ENCODE peak calls at places on chromosomes 16 and 17, in seven cellular contexts. T is activated CD8-positive, alpha-beta T cell treated with anti-CD3 and anti-CD28 coated beads for 36 hours; V is activated naive CD4-positive, alpha-beta T cell; F is BJ; S is progenitor cell of endocrine pancreas; C is nucleus accumbens; K is activated T-cell treated with anti-CD3 and anti-CD28 coated beads, Interleukin-2, amount 50 U/mL, for 72 hours. N is an unnamed sample.
A peak's percentile ranks its signal among the peaks of the same experiment; 100 is the strongest.

GRCh38 chr17:19533718-19534561 is at the start of gene SLC47A1:
- DNase-seq in K (peak; percentile 22), S (no peak), V (peak; percentile 7), T (peak; percentile 11), C (no peak), F (no peak), N (no peak)

GRCh38 chr17:10368561-10368960 is 4.2 kb downstream of the MYH13 start:
- DNase-seq in F (no peak), C (no peak), K (no peak), S (no peak), V (no peak), T (no peak), N (no peak)

GRCh38 chr17:77427471-77427991 is 286.8 kb downstream of the SEC14L1 start:
- DNase-seq in S (no peak), V (no peak), C (no peak), T (no peak), K (no peak), F (no peak), N (no peak)

GRCh38 chr17:40344321-40345160 is 20.0 kb downstream of the GJD3 start:
- DNase-seq in C (no peak), F (no peak), T (no peak), K (no peak), S (no peak), V (no peak), N (peak; percentile 36)

GRCh38 chr16:4094138-4094773 is 22.0 kb downstream of the ADCY9 start:
- DNase-seq in V (no peak), T (no peak), C (no peak), K (no peak), F (no peak), S (no peak), N (no peak)

GRCh38 chr17:17890773-17891759 is 54.3 kb upstream of the SREBF1 start:
- DNase-seq in C (no peak), F (no peak), T (peak; percentile 61), K (peak; percentile 55), V (peak; percentile 13), S (peak; percentile 39), N (peak; percentile 47)

GRCh38 chr17:38738686-38739085 is 8.5 kb downstream of the CISD3 start:
- DNase-seq in V (no peak), F (no peak), S (no peak), C (no peak), T (no peak), K (no peak), N (no peak)

GRCh38 chr17:32015245-32016013 is 8.2 kb downstream of the LRRC37B start:
- DNase-seq in C (no peak), V (no peak), S (no peak), T (no peak), F (no peak), K (no peak), N (no peak)

GRCh38 chr17:6066183-6066948 is 3.8 kb upstream of the WSCD1 start:
- DNase-seq in T (no peak), V (no peak), F (no peak), S (no peak), C (no peak), K (no peak), N (no peak)

GRCh38 chr16:81697321-81697885 is 81.7 kb upstream of the PLCG2 start:
- DNase-seq in S (peak; percentile 20), C (no peak), K (peak; percentile 52), F (no peak), V (peak; percentile 39), T (peak; percentile 64), N (peak; percentile 88)

GRCh38 chr16:86635181-86635580 is 56.8 kb downstream of the FOXL1 start:
- DNase-seq in F (no peak), C (no peak), K (no peak), S (no peak), T (no peak), V (no peak), N (no peak)

GRCh38 chr16:68235882-68236803 is at the start of gene ESRP2:
- DNase-seq in T (peak; percentile 57), V (peak; percentile 19), F (no peak), K (no peak), S (peak; percentile 67), C (no peak), N (no peak)

GRCh38 chr16:55562936-55563335 is 3.5 kb upstream of the CAPNS2 start:
- DNase-seq in S (no peak), K (no peak), T (no peak), C (no peak), F (no peak), V (no peak), N (no peak)